ENCODE peak calls at places on chromosomes 1 and 21, in four cellular contexts. O, H, A and Q are unnamed samples.

GRCh38 chr21:17550671-17551308 is 37.9 kb downstream of the CXADR start:
- DNase-seq in O (no peak), H (no peak), A (no peak), Q (no peak)

GRCh38 chr1:226406401-226406881 is 1.5 kb downstream of the PARP1 start:
- DNase-seq in O (peak; percentile 43), H (no peak), A (peak; percentile 6), Q (peak; percentile 83)

GRCh38 chr21:37383784-37384311 is 17.3 kb downstream of the DYRK1A start:
- DNase-seq in O (no peak), H (no peak), A (no peak), Q (no peak)

GRCh38 chr1:50620680-50621329 is 197.6 kb upstream of the DMRTA2 start:
- DNase-seq in O (peak; percentile 45), H (peak; percentile 82), A (peak; percentile 11), Q (peak; percentile 95)

GRCh38 chr1:170881268-170882265 is 53.8 kb upstream of the MROH9 start:
- DNase-seq in O (peak; percentile 70), H (peak; percentile 17), A (peak; percentile 25), Q (no peak)

GRCh38 chr21:45109831-45110492 is 35.6 kb downstream of the ADARB1 start:
- DNase-seq in O (no peak), H (no peak), A (no peak), Q (no peak)

GRCh38 chr1:6627841-6628545 is 3.3 kb downstream of the THAP3 start:
- DNase-seq in O (no peak), H (no peak), A (no peak), Q (no peak)

GRCh38 chr1:165365344-165365743 is 8.8 kb upstream of the LMX1A start:
- DNase-seq in O (peak; percentile 64), H (no peak), A (no peak), Q (no peak)

GRCh38 chr1:220914283-220915116 is 35.3 kb downstream of the HLX start:
- DNase-seq in O (no peak), H (no peak), A (no peak), Q (no peak)

GRCh38 chr1:156485984-156486383 is 14.6 kb downstream of the MEF2D start:
- DNase-seq in O (no peak), H (no peak), A (no peak), Q (no peak)

GRCh38 chr1:1628656-1629429 is 3.1 kb upstream of the MMP23B start:
- DNase-seq in O (no peak), H (peak; percentile 82), A (peak; percentile 44), Q (no peak)

GRCh38 chr1:4172659-4173599 is 272.9 kb upstream of the C1orf174 start:
- DNase-seq in O (no peak), H (no peak), A (peak; percentile 40), Q (no peak)

GRCh38 chr1:63935148-63935547 is 161.3 kb downstream of the ROR1 start:
- DNase-seq in O (peak; percentile 24), H (no peak), A (no peak), Q (no peak)
- H3K27ac ChIP-seq in O (no peak overlapping the region), H (no peak overlapping the region), A (no peak overlapping the region), Q (no peak overlapping the region)

GRCh38 chr1:205286335-205286950 is 35.1 kb downstream of the NUAK2 start:
- DNase-seq in O (no peak), H (no peak), A (no peak), Q (no peak)
- H3F3A ChIP-seq in O (peaks cover 27% of the 10 kb centered on the region), H (peaks cover 7% of the 10 kb centered on the region), A (peaks cover 34% of the 10 kb centered on the region), Q (peaks cover 18% of the 10 kb centered on the region)

GRCh38 chr1:113303252-113303651 is 87.1 kb upstream of the MAGI3 start:
- DNase-seq in O (no peak), H (peak; percentile 32), A (peak; percentile 19), Q (no peak)
- H3K4me1 ChIP-seq in O (peaks cover 5% of the 10 kb centered on the region), H (no peaks in the 10 kb centered on the region), A (peaks cover 24% of the 10 kb centered on the region), Q (peaks cover 15% of the 10 kb centered on the region)

GRCh38 chr1:11198851-11199628 is 9.9 kb downstream of the ANGPTL7 start:
- DNase-seq in O (no peak), H (no peak), A (no peak), Q (no peak)

GRCh38 chr1:11198257-11198656 is 9.1 kb downstream of the ANGPTL7 start:
- DNase-seq in O (no peak), H (no peak), A (peak; percentile 24), Q (no peak)

GRCh38 chr1:11194407-11195176 is 5.4 kb downstream of the ANGPTL7 start:
- DNase-seq in O (no peak), H (peak; percentile 14), A (no peak), Q (no peak)

GRCh38 chr1:11197359-11197758 is 8.2 kb downstream of the ANGPTL7 start:
- DNase-seq in O (no peak), H (no peak), A (no peak), Q (no peak)

GRCh38 chr1:11196945-11197344 is 7.8 kb downstream of the ANGPTL7 start:
- DNase-seq in O (no peak), H (peak; percentile 30), A (no peak), Q (no peak)
- H3K27ac ChIP-seq in O (no peak overlapping the region), H (no peak overlapping the region), A (no peak overlapping the region), Q (no peak overlapping the region)